ENCODE peak calls at places on chromosomes 6 and 20, in nine cellular contexts. F, I, M, K, B, P, T, U and E are unnamed samples.

GRCh38 chr20:19211661-19212523 is 550 bp upstream of the SLC24A3 start:
- DNase-seq in M (no peak), B (no peak), K (no peak), I (no peak), T (peak), U (no peak), F (no peak), P (no peak), E (no peak)

GRCh38 chr6:116385462-116385807 is 14.7 kb downstream of the DSE start:
- DNase-seq in U (no peak), T (no peak), B (peak), F (no peak), M (no peak), I (no peak), P (no peak), K (peak), E (no peak)

GRCh38 chr6:70820778-70821177 is 136.1 kb downstream of the B3GAT2 start:
- DNase-seq in F (no peak), I (no peak), P (no peak), U (no peak), M (no peak), K (no peak), B (no peak), T (no peak), E (no peak)

GRCh38 chr6:2157441-2158127 is 87.8 kb downstream of the GMDS start:
- DNase-seq in M (no peak), P (peak), F (no peak), U (no peak), T (no peak), K (peak), I (no peak), B (peak), E (no peak)

GRCh38 chr6:77180367-77180766 is 282.9 kb downstream of the HTR1B start:
- DNase-seq in B (no peak), F (no peak), K (no peak), P (no peak), T (no peak), M (no peak), I (no peak), U (no peak), E (no peak)

GRCh38 chr20:51650685-51651134 is 108.2 kb upstream of the NFATC2 start:
- DNase-seq in F (no peak), T (no peak), M (no peak), B (peak), K (peak), U (no peak), P (no peak), I (no peak), E (no peak)

GRCh38 chr6:24574809-24575208 is 71.2 kb downstream of the KIAA0319 start:
- DNase-seq in K (no peak), M (no peak), P (no peak), T (no peak), I (no peak), F (no peak), U (no peak), B (no peak), E (no peak)

GRCh38 chr20:42559665-42560064 is 630.0 kb downstream of the PTPRT start:
- DNase-seq in P (no peak), B (no peak), U (no peak), I (no peak), F (no peak), T (no peak), K (no peak), M (no peak), E (no peak)

GRCh38 chr6:167799033-167799933 is 27.4 kb upstream of the AFDN start:
- DNase-seq in I (no peak), P (no peak), M (no peak), T (no peak), B (no peak), F (no peak), K (no peak), U (no peak), E (no peak)

GRCh38 chr20:25310921-25311728 is 63.2 kb downstream of the PYGB start:
- DNase-seq in U (no peak), K (peak), F (no peak), M (no peak), B (peak), T (no peak), P (no peak), I (no peak), E (no peak)

GRCh38 chr6:34589140-34589539 is 33.0 kb upstream of the SPDEF start:
- DNase-seq in I (no peak), K (no peak), F (no peak), U (no peak), B (no peak), T (no peak), P (no peak), M (no peak), E (no peak)

GRCh38 chr6:118580585-118581419 is 32.7 kb downstream of the PLN start:
- DNase-seq in U (no peak), I (no peak), T (peak), M (no peak), P (peak), K (peak), B (peak), F (no peak), E (peak)

GRCh38 chr6:38114976-38115632 is 295.6 kb downstream of the ZFAND3 start:
- DNase-seq in M (no peak), K (peak), F (no peak), I (no peak), B (no peak), P (no peak), T (no peak), U (no peak), E (no peak)

GRCh38 chr20:10673176-10673830 is 496 bp downstream of the JAG1 start:
- DNase-seq in M (no peak), F (no peak), P (no peak), B (no peak), T (no peak), I (no peak), U (no peak), K (peak), E (peak)

GRCh38 chr20:59042151-59042795 is at the start of gene PRELID3B:
- DNase-seq in T (no peak), F (no peak), P (no peak), U (no peak), B (peak), I (no peak), K (no peak), M (no peak), E (peak)

GRCh38 chr6:27873101-27874030 is 38.8 kb downstream of the OR2B2 start:
- DNase-seq in P (peak), K (peak), F (peak), I (peak), U (no peak), B (peak), M (peak), T (peak), E (no peak)

GRCh38 chr6:36124881-36125280 is 5.4 kb upstream of the MAPK13 start:
- DNase-seq in F (no peak), I (no peak), P (no peak), M (no peak), T (no peak), B (no peak), K (no peak), U (no peak), E (no peak)

GRCh38 chr6:7389162-7389450 is 436 bp downstream of the CAGE1 start:
- DNase-seq in F (no peak), K (peak), T (no peak), B (peak), I (no peak), P (peak), U (no peak), M (no peak), E (no peak)

GRCh38 chr6:42200035-42200434 is 5.3 kb upstream of the GUCA1B start:
- DNase-seq in P (peak), M (no peak), K (peak), I (no peak), B (peak), T (no peak), F (no peak), U (no peak), E (no peak)

GRCh38 chr6:83952830-83953229 is 80.7 kb upstream of the MRAP2 start:
- DNase-seq in T (no peak), I (no peak), K (no peak), M (no peak), F (no peak), B (no peak), U (no peak), P (no peak), E (no peak)

GRCh38 chr6:98657764-98658163 is 176.6 kb upstream of the POU3F2 start:
- DNase-seq in F (no peak), I (no peak), M (no peak), P (no peak), K (no peak), U (no peak), T (no peak), B (peak), E (no peak)

GRCh38 chr20:3812975-3813599 is 7.3 kb upstream of the AP5S1 start:
- DNase-seq in U (no peak), I (no peak), T (no peak), P (no peak), B (no peak), F (no peak), M (no peak), K (no peak), E (no peak)

GRCh38 chr6:163691049-163691448 is 276.5 kb downstream of the QKI start:
- DNase-seq in T (no peak), M (no peak), B (no peak), P (no peak), I (no peak), K (no peak), F (no peak), U (no peak), E (no peak)

GRCh38 chr6:14945461-14946210 is 300.2 kb upstream of the JARID2 start:
- DNase-seq in P (no peak), M (no peak), F (no peak), T (no peak), B (no peak), U (no peak), K (no peak), I (no peak), E (no peak)

GRCh38 chr6:162409986-162410715 is 317.4 kb downstream of the PRKN start:
- DNase-seq in B (no peak), M (no peak), U (no peak), I (no peak), F (no peak), P (no peak), T (peak), K (no peak), E (no peak)

GRCh38 chr6:25942561-25943147 is 12.2 kb upstream of the SLC17A2 start:
- DNase-seq in M (no peak), T (peak), P (peak), F (no peak), U (no peak), K (peak), I (no peak), B (peak), E (no peak)

GRCh38 chr6:170131351-170131750 is 159.5 kb downstream of the DLL1 start:
- DNase-seq in U (no peak), T (no peak), K (no peak), M (no peak), I (no peak), B (no peak), P (no peak), F (peak), E (no peak)

GRCh38 chr20:15146948-15147347 is 809.5 kb upstream of the FLRT3 start:
- DNase-seq in F (no peak), K (no peak), P (no peak), I (no peak), T (no peak), U (no peak), B (no peak), M (no peak), E (no peak)

GRCh38 chr20:44785768-44786167 is 24.6 kb downstream of the RIMS4 start:
- DNase-seq in P (no peak), U (no peak), I (no peak), K (peak), T (no peak), M (no peak), B (peak), F (no peak), E (no peak)

GRCh38 chr20:61696181-61696735 is 369.4 kb downstream of the TAF4 start:
- DNase-seq in B (no peak), M (no peak), T (no peak), F (no peak), P (no peak), U (no peak), K (no peak), I (no peak), E (no peak)

GRCh38 chr6:90467546-90467945 is 119.3 kb downstream of the MAP3K7 start:
- DNase-seq in K (no peak), B (no peak), P (no peak), U (no peak), F (no peak), T (no peak), I (no peak), M (no peak), E (no peak)

GRCh38 chr6:15530411-15530810 is 132.4 kb downstream of the DTNBP1 start:
- DNase-seq in K (no peak), P (no peak), I (no peak), U (no peak), M (no peak), T (no peak), F (no peak), B (no peak), E (no peak)

GRCh38 chr6:112400282-112400681 is 53.2 kb downstream of the RFPL4B start:
- DNase-seq in U (no peak), T (no peak), F (no peak), P (no peak), I (no peak), B (no peak), M (no peak), K (no peak), E (no peak)

GRCh38 chr6:31652925-31653724 is 664 bp upstream of the BAG6 start:
- DNase-seq in K (peak), M (no peak), U (no peak), B (peak), T (peak), I (peak), P (peak), F (peak), E (peak)

GRCh38 chr6:10658910-10659696 is 35.3 kb downstream of the C6orf52 start:
- DNase-seq in I (no peak), B (no peak), K (no peak), M (no peak), T (no peak), F (no peak), P (no peak), U (no peak), E (no peak)

GRCh38 chr20:497979-498378 is 35.6 kb upstream of the TBC1D20 start:
- DNase-seq in B (no peak), I (no peak), M (no peak), K (no peak), U (no peak), T (no peak), P (no peak), F (no peak), E (no peak)

GRCh38 chr6:45504947-45505346 is 127.2 kb upstream of the SUPT3H start:
- DNase-seq in T (peak), U (no peak), K (peak), I (no peak), M (no peak), F (no peak), P (peak), B (peak), E (no peak)

GRCh38 chr20:49700411-49701185 is 13.1 kb downstream of the B4GALT5 start:
- DNase-seq in F (no peak), I (no peak), K (peak), P (peak), B (peak), T (no peak), U (no peak), M (no peak), E (no peak)

GRCh38 chr6:49551126-49551865 is 828 bp downstream of the C6orf141 start:
- DNase-seq in M (no peak), F (no peak), U (no peak), B (peak), K (no peak), T (peak), I (no peak), P (no peak), E (no peak)